ENCODE peak calls at places on chromosomes 13 and 19, in five cellular contexts. V is IMR-90, H is H9, U is mesenchymal stem cell, D is H1. C is an unnamed sample.
A peak's percentile ranks its signal among the peaks of the same experiment; 100 is the strongest.

GRCh38 chr19:17681505-17682125 is 6.5 kb downstream of the UNC13A start:
- DNase-seq in D (peak; percentile 90), U (peak; percentile 78), H (peak; percentile 61), V (peak; percentile 56), C (no peak)

GRCh38 chr19:33777753-33778088 is 18.9 kb upstream of the KCTD15 start:
- DNase-seq in H (no peak), V (no peak), U (no peak), D (no peak), C (no peak)

GRCh38 chr13:45718063-45718462 is 15.9 kb downstream of the CBY2 start:
- DNase-seq in D (no peak), V (peak; percentile 14), H (peak; percentile 41), U (no peak), C (no peak)

GRCh38 chr13:108326318-108326717 is 56.8 kb downstream of the TNFSF13B start:
- DNase-seq in H (no peak), U (no peak), V (no peak), D (no peak), C (no peak)

GRCh38 chr13:111202745-111203144 is 87.6 kb downstream of the ARHGEF7 start:
- DNase-seq in V (peak; percentile 93), H (no peak), D (no peak), U (peak; percentile 86), C (no peak)

GRCh38 chr13:112053167-112053743 is 13.7 kb upstream of the SOX1 start:
- DNase-seq in V (no peak), U (no peak), H (peak; percentile 81), D (no peak), C (no peak)

GRCh38 chr13:109698779-109699178 is 87.6 kb downstream of the IRS2 start:
- DNase-seq in U (peak; percentile 78), D (no peak), H (no peak), V (peak; percentile 49), C (no peak)

GRCh38 chr13:26968431-26969335 is 202.9 kb downstream of the USP12 start:
- DNase-seq in H (no peak), D (no peak), V (peak; percentile 23), U (peak; percentile 64), C (no peak)

GRCh38 chr19:17722655-17723240 is 3.5 kb downstream of the MAP1S start:
- DNase-seq in H (no peak), V (no peak), U (no peak), D (no peak), C (no peak)

GRCh38 chr19:4694211-4694987 is 24.3 kb upstream of the MYDGF start:
- DNase-seq in V (peak; percentile 94), U (peak; percentile 87), H (no peak), D (no peak), C (no peak)

GRCh38 chr13:100630564-100630963 is 42.0 kb upstream of the GGACT start:
- DNase-seq in D (no peak), U (no peak), V (no peak), H (no peak), C (peak; percentile 52)

GRCh38 chr13:79679334-79679733 is 198.4 kb downstream of the NDFIP2 start:
- DNase-seq in U (peak; percentile 71), D (peak; percentile 77), H (peak; percentile 72), V (peak; percentile 70), C (peak; percentile 65)

GRCh38 chr19:2302319-2303208 is 5.4 kb downstream of the LINGO3 start:
- DNase-seq in U (peak; percentile 45), H (peak; percentile 71), V (peak; percentile 65), D (peak; percentile 79), C (peak; percentile 63)

GRCh38 chr13:46113596-46113995 is 8.8 kb upstream of the CPB2 start:
- DNase-seq in V (no peak), D (no peak), H (no peak), U (peak; percentile 74), C (no peak)

GRCh38 chr13:77062097-77062496 is 35.1 kb upstream of the FBXL3 start:
- DNase-seq in V (peak; percentile 67), U (no peak), D (no peak), H (no peak), C (no peak)

GRCh38 chr13:72889496-72889895 is 107.6 kb downstream of the PIBF1 start:
- DNase-seq in D (no peak), U (no peak), H (no peak), V (no peak), C (no peak)

GRCh38 chr19:16442386-16443276 is 29.1 kb downstream of the EPS15L1 start:
- DNase-seq in D (no peak), V (no peak), U (no peak), H (no peak), C (no peak)

GRCh38 chr13:44174769-44175425 is 198.7 kb upstream of the SERP2 start:
- DNase-seq in H (no peak), D (no peak), V (peak; percentile 76), U (peak; percentile 74), C (no peak)
- H4K91ac ChIP-seq in H (no peak overlapping the region), D (peak overlapping the region; percentile 39), V (peak overlapping the region; percentile 91), U (peak overlapping the region; percentile 25), C (no peak overlapping the region)

GRCh38 chr19:34999498-35000337 is at the start of gene GRAMD1A:
- DNase-seq in H (peak; percentile 86), U (peak; percentile 90), D (peak; percentile 89), V (peak; percentile 80), C (peak; percentile 82)
- H3K23ac ChIP-seq in H (no peak within 1 kb of the TSS), U (no peak within 1 kb of the TSS), D (no peak within 1 kb of the TSS), V (peak within 1 kb of the TSS; percentile 93), C (peak within 1 kb of the TSS; percentile 82)

GRCh38 chr19:49544154-49544553 is 16.4 kb downstream of the RCN3 start:
- DNase-seq in D (no peak), H (no peak), U (no peak), V (no peak), C (no peak)
- H4K91ac ChIP-seq in D (no peak overlapping the region), H (no peak overlapping the region), U (no peak overlapping the region), V (no peak overlapping the region), C (no peak overlapping the region)

DNA sequence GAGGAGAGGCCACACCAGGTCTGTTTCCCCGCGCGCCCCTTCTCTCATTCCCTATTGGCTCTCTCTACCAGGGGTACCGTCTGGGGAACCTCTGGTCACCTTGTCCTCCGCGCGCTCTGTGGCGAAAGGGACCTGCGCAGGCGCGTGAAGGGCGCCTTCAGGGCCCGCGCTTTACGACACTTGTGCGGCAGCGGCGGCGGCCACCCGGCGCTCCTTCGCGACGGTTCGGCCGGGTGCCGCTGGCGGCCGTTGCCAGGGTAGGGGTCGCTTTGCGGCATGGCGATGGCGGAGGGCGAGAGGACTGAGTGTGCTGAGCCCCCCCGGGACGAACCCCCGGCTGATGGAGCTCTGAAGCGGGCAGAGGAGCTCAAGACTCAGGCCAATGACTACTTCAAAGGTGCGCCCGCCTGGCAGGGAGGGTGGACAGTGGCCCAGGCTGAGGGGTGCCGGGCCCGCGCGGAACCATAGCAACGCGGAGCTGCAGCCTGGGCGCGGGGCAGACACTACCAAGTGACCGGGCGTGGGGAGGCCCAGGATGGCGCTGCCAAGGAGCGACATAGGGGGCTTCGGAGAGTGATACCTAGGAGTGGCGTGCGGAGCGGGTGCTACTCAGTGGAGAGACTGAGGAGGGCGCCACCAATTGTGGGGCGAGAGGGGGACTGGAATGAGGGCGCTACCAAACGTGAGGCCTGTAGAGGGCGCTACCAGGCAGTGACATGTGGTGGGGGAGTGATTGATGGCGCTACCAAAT is at the start of gene PPP5C:
- DNase-seq in D (peak; percentile 92), H (peak; percentile 97), U (peak; percentile 95), V (peak; percentile 90), C (peak; percentile 89)
- H3K23ac ChIP-seq in D (no peak within 1 kb of the TSS), H (no peak within 1 kb of the TSS), U (no peak within 1 kb of the TSS), V (peak within 1 kb of the TSS; percentile 96), C (peak within 1 kb of the TSS; percentile 86)

DNA sequence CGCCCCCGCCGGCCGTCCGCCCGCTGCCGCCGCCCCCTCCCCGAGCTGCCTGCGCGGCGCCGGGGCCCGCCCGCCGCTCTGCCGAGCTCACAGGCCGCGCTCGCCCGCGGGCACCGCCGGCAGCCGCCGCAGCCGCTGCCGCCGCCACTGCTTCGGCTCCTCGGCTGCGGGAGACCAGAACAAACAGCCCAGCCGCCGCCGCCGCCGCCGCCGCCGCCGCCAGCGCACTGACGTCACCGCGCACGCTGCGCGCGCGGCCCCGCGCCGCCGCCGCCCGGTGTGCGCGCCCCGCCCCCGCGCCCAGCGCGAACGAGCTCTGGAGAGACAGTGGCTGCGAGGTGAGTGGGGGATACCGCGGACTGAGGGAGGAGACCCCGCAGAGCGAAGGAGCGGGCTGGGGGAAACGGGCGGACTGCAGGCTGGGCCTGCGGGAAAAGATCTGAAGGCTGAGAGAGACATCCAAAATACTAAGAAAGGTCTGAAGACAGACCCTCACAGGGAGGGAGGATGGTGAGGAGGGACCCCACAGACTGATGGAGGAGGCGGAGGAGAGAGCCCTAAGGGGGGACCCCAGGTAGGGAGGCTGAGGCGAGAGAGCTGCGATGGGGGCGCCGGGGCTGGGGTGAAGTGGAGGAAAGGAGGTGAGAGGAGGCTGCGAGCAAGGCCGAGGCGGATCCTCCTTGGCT is at the start of gene BRD4:
- DNase-seq in V (peak; percentile 42), U (peak; percentile 59), H (peak; percentile 64), D (peak; percentile 86), C (peak; percentile 74)
- H4K91ac ChIP-seq in V (peak within 1 kb of the TSS; percentile 90), U (peak within 1 kb of the TSS; percentile 90), H (no peak within 1 kb of the TSS), D (peak within 1 kb of the TSS; percentile 95), C (peak within 1 kb of the TSS; percentile 30)

GRCh38 chr19:39415111-39416046 is 2.9 kb downstream of the PLEKHG2 start:
- DNase-seq in U (peak; percentile 42), D (peak; percentile 67), V (no peak), H (peak; percentile 74), C (no peak)
- H3K23ac ChIP-seq in U (no peak overlapping the region), D (no peak overlapping the region), V (peak overlapping the region; percentile 49), H (no peak overlapping the region), C (peak overlapping the region; percentile 80)

GRCh38 chr19:38318595-38319142 is 976 bp upstream of the KCNK6 start:
- DNase-seq in D (no peak), U (no peak), H (no peak), V (no peak), C (no peak)

GRCh38 chr19:38319421-38320258 is at the start of gene KCNK6:
- DNase-seq in V (no peak), H (peak; percentile 78), U (peak; percentile 32), D (peak; percentile 87), C (no peak)

GRCh38 chr19:38321646-38322323 is 2.1 kb downstream of the KCNK6 start:
- DNase-seq in V (peak; percentile 27), H (no peak), U (peak; percentile 72), D (no peak), C (no peak)

GRCh38 chr19:38323276-38323675 is 3.6 kb downstream of the KCNK6 start:
- DNase-seq in U (no peak), D (no peak), H (no peak), V (no peak), C (no peak)

GRCh38 chr19:38320969-38321339 is 1.3 kb downstream of the KCNK6 start:
- DNase-seq in H (no peak), D (no peak), V (no peak), U (no peak), C (no peak)
- H4K91ac ChIP-seq in H (no peak overlapping the region), D (no peak overlapping the region), V (no peak overlapping the region), U (no peak overlapping the region), C (no peak overlapping the region)

GRCh38 chr13:99589575-99589974 is 88.3 kb downstream of the TM9SF2 start:
- DNase-seq in H (no peak), V (no peak), D (no peak), U (no peak), C (no peak)
- H3K23ac ChIP-seq in H (no peak overlapping the region), V (no peak overlapping the region), D (no peak overlapping the region), U (no peak overlapping the region), C (no peak overlapping the region)